ENCODE peak calls at places on chromosome 14, in five cellular contexts. R is cardiac muscle cell, G is iPS DF 6.9, X is aorta, E is lower lobe of right lung. N is an unnamed sample. For H3K4me1, the result is how much of the 10 kb centered on the place peaks cover.

GRCh38 chr14:59360923-59361794 is 104.0 kb downstream of the GPR135 start:
- DNase-seq in X (no peak), R (no peak), G (no peak), E (peak), N (peak)

GRCh38 chr14:87566986-87567385 is 426.0 kb downstream of the GALC start:
- DNase-seq in E (no peak), R (no peak), G (no peak), X (no peak), N (no peak)

GRCh38 chr14:68795602-68796417 is 2.9 kb upstream of the ZFP36L1 start:
- DNase-seq in X (peak), G (no peak), R (peak), E (peak), N (peak)

GRCh38 chr14:58078068-58078467 is 73.9 kb downstream of the ARMH4 start:
- DNase-seq in R (no peak), E (no peak), G (no peak), X (peak), N (no peak)

GRCh38 chr14:74942164-74942563 is 13.2 kb downstream of the PGF start:
- DNase-seq in X (no peak), R (no peak), E (no peak), G (no peak), N (no peak)

GRCh38 chr14:99169776-99170356 is 102.1 kb downstream of the BCL11B start:
- DNase-seq in R (no peak), E (no peak), X (no peak), G (no peak), N (no peak)

GRCh38 chr14:55707365-55707804 is 127.4 kb downstream of the KTN1 start:
- DNase-seq in G (no peak), E (no peak), X (no peak), R (peak), N (no peak)

GRCh38 chr14:22668417-22668816 is 24.3 kb upstream of the OR6J1 start:
- DNase-seq in R (no peak), E (no peak), X (no peak), G (no peak), N (no peak)

DNA sequence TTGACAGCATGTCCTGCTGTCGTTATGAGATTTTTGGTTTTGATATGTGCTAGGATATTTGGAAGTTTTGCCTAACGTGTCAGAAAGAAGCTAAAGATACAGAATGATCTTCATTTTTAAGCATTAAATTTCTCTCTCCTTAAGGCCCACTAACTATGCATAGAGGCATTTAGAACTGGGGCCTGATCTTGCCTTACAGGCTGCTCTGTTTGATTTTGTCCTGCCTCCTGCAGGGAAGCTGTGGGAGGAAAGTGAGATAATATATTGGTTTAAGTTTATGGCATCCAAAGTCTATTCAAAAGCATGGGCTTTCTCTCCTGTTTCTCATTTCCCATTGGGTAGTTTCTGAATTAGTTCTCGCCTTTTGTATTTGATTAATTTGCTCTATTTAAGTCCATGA is 250.3 kb upstream of the FBXO33 start:
- DNase-seq in X (no peak), G (no peak), R (no peak), E (no peak), N (no peak)
- H3K27ac ChIP-seq in X (no peak), G (no peak), R (no peak), E (no peak), N (no peak)

GRCh38 chr14:45810152-45810872 is 557.3 kb upstream of the MIS18BP1 start:
- DNase-seq in X (no peak), G (no peak), E (no peak), R (peak), N (no peak)

GRCh38 chr14:45811155-45811554 is 558.2 kb upstream of the MIS18BP1 start:
- DNase-seq in G (no peak), R (no peak), E (no peak), X (no peak), N (no peak)

GRCh38 chr14:45807187-45807586 is 554.2 kb upstream of the MIS18BP1 start:
- DNase-seq in G (no peak), X (no peak), E (no peak), R (peak), N (no peak)
- H3K4me1 ChIP-seq in G (under half), X (under half), E (under half), R (under half), N (under half)

GRCh38 chr14:104547310-104547997 is 32.1 kb upstream of the C14orf180 start:
- DNase-seq in X (no peak), E (no peak), R (no peak), G (no peak), N (peak)

GRCh38 chr14:104546591-104547309 is 32.8 kb upstream of the C14orf180 start:
- DNase-seq in R (no peak), E (no peak), G (no peak), X (no peak), N (peak)

GRCh38 chr14:104544362-104544761 is 35.2 kb upstream of the C14orf180 start:
- DNase-seq in X (no peak), E (no peak), G (no peak), R (no peak), N (peak)

GRCh38 chr14:104546021-104546491 is 33.5 kb upstream of the C14orf180 start:
- DNase-seq in E (peak), X (no peak), G (no peak), R (no peak), N (peak)

DNA sequence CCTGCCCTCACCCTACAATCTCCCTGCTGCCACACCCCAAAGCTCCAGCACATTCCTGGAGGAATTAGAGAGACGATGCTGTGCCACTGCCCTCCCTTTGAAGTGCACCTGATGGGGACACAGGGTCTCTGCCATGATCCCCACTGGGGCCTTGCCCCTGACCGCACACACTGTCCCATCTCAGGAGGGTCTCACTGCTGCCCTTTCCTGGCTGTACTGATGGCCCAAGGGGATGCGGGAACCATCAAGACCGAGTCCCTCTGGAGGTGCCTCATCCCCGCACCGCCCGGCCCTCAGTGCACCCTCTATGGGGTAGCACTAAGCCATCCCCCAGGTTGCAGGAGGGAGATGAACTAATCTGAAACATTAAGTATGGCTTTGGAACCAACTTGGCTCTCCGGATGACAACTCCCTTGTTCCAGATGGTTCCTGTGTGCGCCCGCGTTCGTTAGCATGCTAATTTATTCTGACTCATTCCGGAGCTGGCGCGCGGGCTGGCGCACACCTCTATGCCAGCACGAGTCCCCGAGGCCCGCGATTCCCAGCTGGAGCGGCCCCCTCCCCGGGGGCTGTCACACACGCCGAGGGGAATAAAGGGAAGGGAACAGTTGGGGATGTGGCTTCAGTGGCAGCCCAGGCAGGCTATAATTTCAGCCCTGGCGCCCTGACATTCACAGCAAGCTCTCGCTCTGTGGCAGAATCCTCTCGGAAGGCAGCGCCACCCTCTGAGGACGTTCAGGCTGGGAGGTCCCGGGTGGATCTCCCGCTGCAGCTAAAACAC is 34.2 kb upstream of the C14orf180 start:
- DNase-seq in E (no peak), G (no peak), X (no peak), R (no peak), N (peak)
- H3K4me3 ChIP-seq in E (peak), G (no peak), X (no peak), R (no peak), N (no peak)

GRCh38 chr14:51327376-51327775 is 87.3 kb downstream of the TMX1 start:
- DNase-seq in G (no peak), X (no peak), R (no peak), E (no peak), N (no peak)
- H3K27ac ChIP-seq in G (no peak), X (no peak), R (no peak), E (peak), N (no peak)

N was measured in kidney.